ENCODE peak calls at places on chromosomes 5 and 9, in four cellular contexts. X is stimulated activated CD4-positive, alpha-beta T cell treated with anti-CD3 and anti-CD28 coated beads, Interleukin-1b, Interleukin-23, amount 100 ng/mL, for 1 hour; B is body of pancreas; Y is HT1080. K is an unnamed sample.

GRCh38 chr5:74673011-74673790 is 11.8 kb upstream of the HEXB start:
- DNase-seq in X (no peak), B (no peak), Y (peak; percentile 32), K (no peak)

GRCh38 chr9:95132406-95133350 is 184.8 kb downstream of the FANCC start:
- DNase-seq in X (no peak), B (no peak), Y (no peak), K (no peak)

GRCh38 chr5:176716320-176716719 is 69.0 kb downstream of the TSPAN17 start:
- DNase-seq in X (no peak), B (peak; percentile 22), Y (peak; percentile 53), K (no peak)

GRCh38 chr5:55232194-55232984 is 1.0 kb downstream of the CCNO start:
- DNase-seq in X (no peak), B (peak; percentile 71), Y (no peak), K (peak; percentile 72)

GRCh38 chr5:160692272-160692671 is 159.7 kb downstream of the ATP10B start:
- DNase-seq in X (no peak), B (no peak), Y (no peak), K (no peak)

GRCh38 chr5:6761333-6761732 is 48.1 kb downstream of the TENT4A start:
- DNase-seq in X (no peak), B (no peak), Y (no peak), K (no peak)

GRCh38 chr5:42715791-42716190 is 40.8 kb upstream of the CCDC152 start:
- DNase-seq in X (no peak), B (no peak), Y (peak; percentile 41), K (no peak)

GRCh38 chr9:105856020-105856419 is 161.7 kb downstream of the TMEM38B start:
- DNase-seq in X (no peak), B (no peak), Y (no peak), K (no peak)

GRCh38 chr9:81575976-81576375 is 113.4 kb downstream of the TLE1 start:
- DNase-seq in X (no peak), B (no peak), Y (peak; percentile 27), K (no peak)

GRCh38 chr5:109921735-109922395 is 232.1 kb downstream of the MAN2A1 start:
- DNase-seq in X (no peak), B (peak; percentile 16), Y (no peak), K (no peak)

GRCh38 chr9:90287567-90288274 is 354.9 kb downstream of the DIRAS2 start:
- DNase-seq in X (no peak), B (no peak), Y (peak; percentile 17), K (peak; percentile 16)

GRCh38 chr5:51389582-51390463 is 6.6 kb downstream of the ISL1 start:
- DNase-seq in X (no peak), B (no peak), Y (no peak), K (peak; percentile 47)

GRCh38 chr5:91252916-91253315 is 130.2 kb downstream of the ARRDC3 start:
- DNase-seq in X (no peak), B (no peak), Y (no peak), K (no peak)

GRCh38 chr5:157915638-157916037 is 56.7 kb upstream of the CLINT1 start:
- DNase-seq in X (no peak), B (peak; percentile 97), Y (peak; percentile 42), K (no peak)

GRCh38 chr9:27538668-27539067 is 9.1 kb upstream of the MOB3B start:
- DNase-seq in X (no peak), B (no peak), Y (no peak), K (no peak)

GRCh38 chr5:76542236-76542635 is 81.0 kb downstream of the F2RL2 start:
- DNase-seq in X (no peak), B (no peak), Y (no peak), K (no peak)

GRCh38 chr9:124733964-124734740 is 37.0 kb downstream of the NR6A1 start:
- DNase-seq in X (no peak), B (peak; percentile 50), Y (no peak), K (no peak)

GRCh38 chr5:74311961-74312360 is 328.6 kb downstream of the ENC1 start:
- DNase-seq in X (no peak), B (peak; percentile 17), Y (no peak), K (no peak)

K was measured in WTC11.